ENCODE peak calls at places on chromosomes 13 and 19, in five cellular contexts. One of them, this sample, is unnamed. For H3K4me1 and H3K36me3, the result is how much of the 10 kb centered on the place peaks cover.

GRCh38 chr19:56707821-56708220 is 36.3 kb upstream of the ZNF835 start:
- DNase-seq in body of pancreas: no peak
- DNase-seq in CD4-positive, alpha-beta memory T cell: no peak
- DNase-seq in osteoblast: no peak
- DNase-seq in IMR-90: no peak
- DNase-seq in this sample: no peak

GRCh38 chr13:32164622-32165268 is 133.2 kb downstream of the FRY start:
- DNase-seq in osteoblast: peak
- DNase-seq in CD4-positive, alpha-beta memory T cell: peak
- DNase-seq in IMR-90: peak
- DNase-seq in body of pancreas: peak
- DNase-seq in this sample: no peak

GRCh38 chr13:110869805-110870706 is 44.8 kb downstream of the ANKRD10 start:
- DNase-seq in body of pancreas: peak
- DNase-seq in CD4-positive, alpha-beta memory T cell: no peak
- DNase-seq in IMR-90: peak
- DNase-seq in osteoblast: peak
- DNase-seq in this sample: peak

GRCh38 chr19:19554074-19555023 is 16.3 kb downstream of the CILP2 start:
- DNase-seq in body of pancreas: peak
- DNase-seq in CD4-positive, alpha-beta memory T cell: peak
- DNase-seq in osteoblast: peak
- DNase-seq in IMR-90: peak
- DNase-seq in this sample: no peak

GRCh38 chr13:74056829-74057564 is 77.2 kb downstream of the KLF12 start:
- DNase-seq in IMR-90: no peak
- DNase-seq in CD4-positive, alpha-beta memory T cell: no peak
- DNase-seq in body of pancreas: no peak
- DNase-seq in osteoblast: no peak
- DNase-seq in this sample: no peak

GRCh38 chr19:50461066-50461875 is 15.0 kb upstream of the EMC10 start:
- DNase-seq in osteoblast: peak
- DNase-seq in CD4-positive, alpha-beta memory T cell: peak
- DNase-seq in body of pancreas: peak
- DNase-seq in IMR-90: peak
- DNase-seq in this sample: peak

GRCh38 chr19:40607311-40607871 is 6.2 kb downstream of the LTBP4 start:
- DNase-seq in osteoblast: peak
- DNase-seq in body of pancreas: no peak
- DNase-seq in IMR-90: no peak
- DNase-seq in CD4-positive, alpha-beta memory T cell: no peak
- DNase-seq in this sample: peak

GRCh38 chr13:41693434-41693833 is 236.1 kb downstream of the RGCC start:
- DNase-seq in body of pancreas: no peak
- DNase-seq in IMR-90: no peak
- DNase-seq in CD4-positive, alpha-beta memory T cell: no peak
- DNase-seq in osteoblast: no peak
- DNase-seq in this sample: no peak

GRCh38 chr13:109036091-109036490 is 406.7 kb downstream of the MYO16 start:
- DNase-seq in IMR-90: no peak
- DNase-seq in osteoblast: no peak
- DNase-seq in body of pancreas: no peak
- DNase-seq in CD4-positive, alpha-beta memory T cell: no peak
- DNase-seq in this sample: no peak

GRCh38 chr19:45211751-45212381 is 33.3 kb downstream of the BLOC1S3 start:
- DNase-seq in body of pancreas: peak
- DNase-seq in CD4-positive, alpha-beta memory T cell: no peak
- DNase-seq in IMR-90: no peak
- DNase-seq in osteoblast: peak
- DNase-seq in this sample: no peak

GRCh38 chr13:65597839-65598818 is 1632.0 kb downstream of the PCDH9 start:
- DNase-seq in CD4-positive, alpha-beta memory T cell: no peak
- DNase-seq in IMR-90: peak
- DNase-seq in osteoblast: no peak
- DNase-seq in body of pancreas: no peak
- DNase-seq in this sample: no peak

GRCh38 chr13:39571502-39572092 is 31.4 kb downstream of the LHFPL6 start:
- DNase-seq in osteoblast: no peak
- DNase-seq in CD4-positive, alpha-beta memory T cell: no peak
- DNase-seq in IMR-90: no peak
- DNase-seq in body of pancreas: no peak
- DNase-seq in this sample: no peak

GRCh38 chr13:46757640-46758039 is 39.3 kb downstream of the ESD start:
- DNase-seq in body of pancreas: no peak
- DNase-seq in IMR-90: no peak
- DNase-seq in CD4-positive, alpha-beta memory T cell: no peak
- DNase-seq in osteoblast: no peak
- DNase-seq in this sample: no peak

GRCh38 chr13:24050292-24050711 is 110.2 kb upstream of the SPATA13 start:
- DNase-seq in CD4-positive, alpha-beta memory T cell: no peak
- DNase-seq in IMR-90: peak
- DNase-seq in osteoblast: peak
- DNase-seq in body of pancreas: peak
- DNase-seq in this sample: no peak

GRCh38 chr19:7428651-7429113 is 60.2 kb downstream of the PEX11G start:
- DNase-seq in IMR-90: no peak
- DNase-seq in CD4-positive, alpha-beta memory T cell: no peak
- DNase-seq in osteoblast: no peak
- DNase-seq in body of pancreas: no peak
- DNase-seq in this sample: no peak

GRCh38 chr19:7426986-7427385 is 61.8 kb downstream of the PEX11G start:
- DNase-seq in osteoblast: no peak
- DNase-seq in IMR-90: no peak
- DNase-seq in body of pancreas: no peak
- DNase-seq in CD4-positive, alpha-beta memory T cell: peak
- DNase-seq in this sample: no peak

GRCh38 chr19:7421941-7422744 is 66.7 kb downstream of the PEX11G start:
- DNase-seq in body of pancreas: no peak
- DNase-seq in IMR-90: no peak
- DNase-seq in CD4-positive, alpha-beta memory T cell: no peak
- DNase-seq in osteoblast: no peak
- DNase-seq in this sample: no peak

DNA sequence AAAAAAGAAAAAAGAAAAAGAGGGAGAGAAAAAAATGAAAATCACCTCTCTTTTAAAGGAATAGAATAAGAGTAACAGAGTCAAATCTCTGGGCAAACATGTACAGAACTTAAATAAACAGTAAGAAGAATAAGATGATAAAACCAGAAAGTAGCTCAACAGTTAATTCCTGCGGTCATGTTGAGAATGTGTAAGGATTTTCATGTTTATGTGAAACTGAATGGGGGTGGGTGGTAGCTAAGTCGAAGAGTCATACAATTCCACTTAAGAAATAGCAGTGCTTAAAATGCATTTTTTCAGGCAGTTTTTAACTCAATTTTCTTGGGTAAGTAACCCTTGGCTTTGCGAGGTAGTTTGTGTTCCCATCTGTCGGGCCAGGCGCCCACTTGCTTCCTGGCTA is 60.9 kb downstream of the PEX11G start:
- DNase-seq in body of pancreas: no peak
- DNase-seq in IMR-90: peak
- DNase-seq in CD4-positive, alpha-beta memory T cell: no peak
- DNase-seq in osteoblast: peak
- DNase-seq in this sample: no peak
- H3K27ac ChIP-seq in body of pancreas: no peak
- H3K27ac ChIP-seq in IMR-90: peak
- H3K27ac ChIP-seq in CD4-positive, alpha-beta memory T cell: peak
- H3K27ac ChIP-seq in osteoblast: no peak
- H3K27ac ChIP-seq in this sample: peak

GRCh38 chr19:4389064-4389375 is 11.3 kb downstream of the SH3GL1 start:
- DNase-seq in osteoblast: no peak
- DNase-seq in IMR-90: no peak
- DNase-seq in CD4-positive, alpha-beta memory T cell: no peak
- DNase-seq in body of pancreas: no peak
- DNase-seq in this sample: no peak
- H3K4me1 ChIP-seq in osteoblast: under half
- H3K4me1 ChIP-seq in IMR-90: under half
- H3K4me1 ChIP-seq in CD4-positive, alpha-beta memory T cell: under half
- H3K4me1 ChIP-seq in body of pancreas: half or more
- H3K4me1 ChIP-seq in this sample: under half

GRCh38 chr13:113233101-113233500 is 23.7 kb downstream of the CUL4A start:
- DNase-seq in IMR-90: no peak
- DNase-seq in osteoblast: no peak
- DNase-seq in body of pancreas: no peak
- DNase-seq in CD4-positive, alpha-beta memory T cell: no peak
- DNase-seq in this sample: no peak
- H3K36me3 ChIP-seq in IMR-90: under half
- H3K36me3 ChIP-seq in osteoblast: under half
- H3K36me3 ChIP-seq in body of pancreas: under half
- H3K36me3 ChIP-seq in CD4-positive, alpha-beta memory T cell: half or more
- H3K36me3 ChIP-seq in this sample: half or more

DNA sequence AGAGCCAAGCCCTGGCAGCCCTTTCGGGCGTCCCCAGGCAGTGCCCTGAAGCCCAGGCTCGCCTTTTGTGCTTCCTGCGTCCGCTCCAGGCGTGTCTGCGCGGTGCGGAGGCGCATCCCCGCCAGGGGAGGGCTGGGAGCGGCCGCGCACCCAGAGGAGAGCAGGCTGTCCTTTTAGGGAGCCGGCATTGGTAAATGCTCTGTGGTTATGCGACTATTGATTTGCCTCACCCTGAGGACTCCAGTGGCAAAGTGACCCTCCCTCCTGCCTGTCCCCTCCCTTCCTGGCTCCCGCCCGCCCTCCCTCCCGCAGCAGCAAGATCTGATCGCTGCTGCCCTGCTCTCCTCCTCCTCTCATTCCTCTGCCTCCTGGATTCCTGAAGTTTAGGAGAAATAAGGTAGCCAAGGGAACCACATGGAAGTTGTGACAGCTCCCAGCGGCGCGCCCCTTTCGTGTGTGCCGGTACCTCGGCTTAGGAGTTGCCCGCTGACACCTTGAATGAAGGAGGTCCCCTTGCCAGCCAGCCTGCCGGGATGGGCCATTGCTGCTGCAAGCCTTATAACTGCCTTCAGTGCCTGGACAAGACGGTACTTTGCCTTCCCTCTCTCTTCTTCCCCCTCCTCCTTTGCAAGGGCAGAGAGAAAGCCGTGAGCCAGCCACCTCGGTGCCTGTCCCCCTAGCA is 167.0 kb downstream of the SLC7A1 start:
- DNase-seq in osteoblast: no peak
- DNase-seq in CD4-positive, alpha-beta memory T cell: no peak
- DNase-seq in body of pancreas: peak
- DNase-seq in IMR-90: no peak
- DNase-seq in this sample: no peak
- H3K27ac ChIP-seq in osteoblast: no peak
- H3K27ac ChIP-seq in CD4-positive, alpha-beta memory T cell: no peak
- H3K27ac ChIP-seq in body of pancreas: no peak
- H3K27ac ChIP-seq in IMR-90: no peak
- H3K27ac ChIP-seq in this sample: peak

GRCh38 chr13:98543380-98544104 is 33.4 kb downstream of the STK24 start:
- DNase-seq in body of pancreas: no peak
- DNase-seq in CD4-positive, alpha-beta memory T cell: no peak
- DNase-seq in osteoblast: no peak
- DNase-seq in IMR-90: no peak
- DNase-seq in this sample: no peak

GRCh38 chr13:98544105-98544710 is 32.7 kb downstream of the STK24 start:
- DNase-seq in IMR-90: no peak
- DNase-seq in osteoblast: no peak
- DNase-seq in CD4-positive, alpha-beta memory T cell: no peak
- DNase-seq in body of pancreas: no peak
- DNase-seq in this sample: peak

GRCh38 chr13:98541701-98542203 is 35.2 kb downstream of the STK24 start:
- DNase-seq in osteoblast: no peak
- DNase-seq in CD4-positive, alpha-beta memory T cell: no peak
- DNase-seq in body of pancreas: no peak
- DNase-seq in IMR-90: no peak
- DNase-seq in this sample: no peak

GRCh38 chr13:98541211-98541610 is 35.7 kb downstream of the STK24 start:
- DNase-seq in body of pancreas: no peak
- DNase-seq in CD4-positive, alpha-beta memory T cell: no peak
- DNase-seq in osteoblast: no peak
- DNase-seq in IMR-90: no peak
- DNase-seq in this sample: no peak

GRCh38 chr13:98542568-98543379 is 34.1 kb downstream of the STK24 start:
- DNase-seq in CD4-positive, alpha-beta memory T cell: peak
- DNase-seq in body of pancreas: no peak
- DNase-seq in osteoblast: peak
- DNase-seq in IMR-90: no peak
- DNase-seq in this sample: peak
- H3K4me1 ChIP-seq in CD4-positive, alpha-beta memory T cell: half or more
- H3K4me1 ChIP-seq in body of pancreas: under half
- H3K4me1 ChIP-seq in osteoblast: under half
- H3K4me1 ChIP-seq in IMR-90: under half
- H3K4me1 ChIP-seq in this sample: under half

GRCh38 chr19:6000228-6000847 is 22.4 kb upstream of the RANBP3 start:
- DNase-seq in osteoblast: peak
- DNase-seq in CD4-positive, alpha-beta memory T cell: no peak
- DNase-seq in IMR-90: no peak
- DNase-seq in body of pancreas: no peak
- DNase-seq in this sample: no peak
- H3K36me3 ChIP-seq in osteoblast: under half
- H3K36me3 ChIP-seq in CD4-positive, alpha-beta memory T cell: under half
- H3K36me3 ChIP-seq in IMR-90: under half
- H3K36me3 ChIP-seq in body of pancreas: under half
- H3K36me3 ChIP-seq in this sample: half or more

GRCh38 chr19:30908262-30908771 is 440.9 kb downstream of the TSHZ3 start:
- DNase-seq in IMR-90: no peak
- DNase-seq in CD4-positive, alpha-beta memory T cell: no peak
- DNase-seq in body of pancreas: no peak
- DNase-seq in osteoblast: no peak
- DNase-seq in this sample: no peak
- H3K27ac ChIP-seq in IMR-90: no peak
- H3K27ac ChIP-seq in CD4-positive, alpha-beta memory T cell: no peak
- H3K27ac ChIP-seq in body of pancreas: no peak
- H3K27ac ChIP-seq in osteoblast: no peak
- H3K27ac ChIP-seq in this sample: no peak